ENCODE peak calls at places on chromosomes 4 and X, in five cellular contexts. K is stimulated activated CD4-positive, alpha-beta T cell treated with anti-CD3 and anti-CD28 coated beads, Interleukin-15, amount 100 ng/mL, for 1 hour; Y is naive thymus-derived CD8-positive, alpha-beta T cell; E is activated CD8-positive, alpha-beta memory T cell treated with anti-CD3 and anti-CD28 coated beads for 1 hour; W is substantia nigra. Q is an unnamed sample.

GRCh38 chr4:133865606-133866327 is 335.8 kb downstream of the PABPC4L start:
- DNase-seq in K (no peak), Y (no peak), E (no peak), W (no peak), Q (no peak)

GRCh38 chr4:177446571-177446970 is 4.3 kb upstream of the AGA start:
- DNase-seq in K (no peak), Y (no peak), E (no peak), W (no peak), Q (no peak)

GRCh38 chr4:159540038-159540437 is 437.2 kb downstream of the RAPGEF2 start:
- DNase-seq in K (no peak), Y (no peak), E (no peak), W (no peak), Q (no peak)

GRCh38 chr4:76233088-76233487 is 18.4 kb upstream of the FAM47E start:
- DNase-seq in K (no peak), Y (no peak), E (no peak), W (no peak), Q (no peak)

GRCh38 chr4:44629280-44629866 is 22.1 kb downstream of the YIPF7 start:
- DNase-seq in K (no peak), Y (peak; percentile 43), E (peak; percentile 8), W (peak; percentile 4), Q (no peak)

GRCh38 chrX:19650996-19651395 is 135.7 kb upstream of the MAP3K15 start:
- DNase-seq in K (no peak), Y (no peak), E (no peak), W (no peak), Q (no peak)

GRCh38 chrX:145609951-145610511 is 207.6 kb upstream of the SLITRK2 start:
- DNase-seq in K (no peak), Y (no peak), E (no peak), W (no peak), Q (no peak)

GRCh38 chr4:103306870-103307345 is 108.8 kb upstream of the CENPE start:
- DNase-seq in K (no peak), Y (no peak), E (no peak), W (peak; percentile 58), Q (no peak)

GRCh38 chr4:7135389-7135746 is 57.0 kb upstream of the SORCS2 start:
- DNase-seq in K (no peak), Y (no peak), E (no peak), W (no peak), Q (no peak)

GRCh38 chr4:81499840-81500239 is 28.1 kb upstream of the RASGEF1B start:
- DNase-seq in K (no peak), Y (no peak), E (no peak), W (no peak), Q (no peak)

GRCh38 chr4:169620846-169621228 is 459 bp downstream of the CLCN3 start:
- DNase-seq in K (no peak), Y (no peak), E (no peak), W (no peak), Q (no peak)

GRCh38 chrX:46959101-46959500 is 46.9 kb downstream of the JADE3 start:
- DNase-seq in K (no peak), Y (no peak), E (no peak), W (no peak), Q (no peak)

GRCh38 chrX:27463187-27463586 is at the start of gene PPP4R3C:
- DNase-seq in K (no peak), Y (no peak), E (no peak), W (no peak), Q (no peak)

GRCh38 chr4:93788712-93789111 is 39.8 kb upstream of the ATOH1 start:
- DNase-seq in K (no peak), Y (no peak), E (no peak), W (no peak), Q (no peak)

GRCh38 chr4:8525383-8526120 is 54.6 kb upstream of the GPR78 start:
- DNase-seq in K (no peak), Y (no peak), E (no peak), W (no peak), Q (no peak)

GRCh38 chrX:102835504-102836146 is 101.4 kb upstream of the RAB40AL start:
- DNase-seq in K (no peak), Y (no peak), E (no peak), W (no peak), Q (no peak)

GRCh38 chr4:152780267-152780811 is 585 bp downstream of the ARFIP1 start:
- DNase-seq in K (no peak), Y (no peak), E (no peak), W (no peak), Q (no peak)

GRCh38 chr4:2691313-2691712 is 64.8 kb downstream of the TNIP2 start:
- DNase-seq in K (no peak), Y (no peak), E (no peak), W (no peak), Q (no peak)

GRCh38 chrX:9788908-9789307 is 2.7 kb downstream of the SHROOM2 start:
- DNase-seq in K (no peak), Y (no peak), E (no peak), W (no peak), Q (no peak)

GRCh38 chrX:9955506-9955905 is 11.7 kb upstream of the CLDN34 start:
- DNase-seq in K (no peak), Y (no peak), E (no peak), W (no peak), Q (no peak)

Q was measured in esophagus squamous epithelium.